ENCODE peak calls at places on chromosome 4, in seven cellular contexts. One of them, this sample, is unnamed.

GRCh38 chr4:153468587-153468986 is 2.4 kb downstream of the TMEM131L start:
- DNase-seq in GM12865: peak
- DNase-seq in Right ventricle myocardium superior: no peak
- DNase-seq in dorsolateral prefrontal cortex: no peak
- DNase-seq in NCI-H345: no peak
- DNase-seq in NCI-H460: no peak
- DNase-seq in stimulated activated CD4-positive, alpha-beta T cell treated with anti-CD3 and anti-CD28 coated beads, Interleukin-12 subunit alpha, Interleukin-12 subunit beta, amount 100 ng/mL, for 4 hours: no peak
- DNase-seq in this sample: no peak

GRCh38 chr4:139754913-139755312 is 89.3 kb downstream of the MGST2 start:
- DNase-seq in NCI-H460: no peak
- DNase-seq in GM12865: no peak
- DNase-seq in NCI-H345: no peak
- DNase-seq in dorsolateral prefrontal cortex: no peak
- DNase-seq in Right ventricle myocardium superior: no peak
- DNase-seq in stimulated activated CD4-positive, alpha-beta T cell treated with anti-CD3 and anti-CD28 coated beads, Interleukin-12 subunit alpha, Interleukin-12 subunit beta, amount 100 ng/mL, for 4 hours: no peak
- DNase-seq in this sample: no peak

GRCh38 chr4:84167089-84167488 is 332.0 kb downstream of the NKX6-1 start:
- DNase-seq in stimulated activated CD4-positive, alpha-beta T cell treated with anti-CD3 and anti-CD28 coated beads, Interleukin-12 subunit alpha, Interleukin-12 subunit beta, amount 100 ng/mL, for 4 hours: no peak
- DNase-seq in Right ventricle myocardium superior: no peak
- DNase-seq in NCI-H345: no peak
- DNase-seq in NCI-H460: no peak
- DNase-seq in dorsolateral prefrontal cortex: no peak
- DNase-seq in GM12865: no peak
- DNase-seq in this sample: no peak

GRCh38 chr4:111323496-111323895 is 700.6 kb upstream of the PITX2 start:
- DNase-seq in NCI-H345: no peak
- DNase-seq in Right ventricle myocardium superior: no peak
- DNase-seq in stimulated activated CD4-positive, alpha-beta T cell treated with anti-CD3 and anti-CD28 coated beads, Interleukin-12 subunit alpha, Interleukin-12 subunit beta, amount 100 ng/mL, for 4 hours: no peak
- DNase-seq in GM12865: no peak
- DNase-seq in NCI-H460: no peak
- DNase-seq in dorsolateral prefrontal cortex: no peak
- DNase-seq in this sample: no peak

GRCh38 chr4:155371432-155372043 is 5.2 kb downstream of the MAP9 start:
- DNase-seq in dorsolateral prefrontal cortex: no peak
- DNase-seq in GM12865: peak
- DNase-seq in NCI-H460: peak
- DNase-seq in NCI-H345: peak
- DNase-seq in Right ventricle myocardium superior: no peak
- DNase-seq in stimulated activated CD4-positive, alpha-beta T cell treated with anti-CD3 and anti-CD28 coated beads, Interleukin-12 subunit alpha, Interleukin-12 subunit beta, amount 100 ng/mL, for 4 hours: no peak
- DNase-seq in this sample: no peak

GRCh38 chr4:76074468-76074867 is at the start of gene ART3:
- DNase-seq in GM12865: no peak
- DNase-seq in NCI-H345: no peak
- DNase-seq in stimulated activated CD4-positive, alpha-beta T cell treated with anti-CD3 and anti-CD28 coated beads, Interleukin-12 subunit alpha, Interleukin-12 subunit beta, amount 100 ng/mL, for 4 hours: no peak
- DNase-seq in dorsolateral prefrontal cortex: no peak
- DNase-seq in NCI-H460: no peak
- DNase-seq in Right ventricle myocardium superior: no peak
- DNase-seq in this sample: no peak

GRCh38 chr4:169102011-169102410 is 92.0 kb upstream of the CBR4 start:
- DNase-seq in NCI-H345: no peak
- DNase-seq in stimulated activated CD4-positive, alpha-beta T cell treated with anti-CD3 and anti-CD28 coated beads, Interleukin-12 subunit alpha, Interleukin-12 subunit beta, amount 100 ng/mL, for 4 hours: no peak
- DNase-seq in GM12865: no peak
- DNase-seq in dorsolateral prefrontal cortex: no peak
- DNase-seq in NCI-H460: no peak
- DNase-seq in Right ventricle myocardium superior: no peak
- DNase-seq in this sample: no peak

GRCh38 chr4:2829933-2830451 is 13.7 kb upstream of the ADD1 start:
- DNase-seq in dorsolateral prefrontal cortex: peak
- DNase-seq in Right ventricle myocardium superior: no peak
- DNase-seq in stimulated activated CD4-positive, alpha-beta T cell treated with anti-CD3 and anti-CD28 coated beads, Interleukin-12 subunit alpha, Interleukin-12 subunit beta, amount 100 ng/mL, for 4 hours: no peak
- DNase-seq in NCI-H460: no peak
- DNase-seq in GM12865: no peak
- DNase-seq in NCI-H345: no peak
- DNase-seq in this sample: no peak

GRCh38 chr4:81600511-81601269 is 129.0 kb upstream of the RASGEF1B start:
- DNase-seq in NCI-H345: no peak
- DNase-seq in GM12865: no peak
- DNase-seq in Right ventricle myocardium superior: peak
- DNase-seq in stimulated activated CD4-positive, alpha-beta T cell treated with anti-CD3 and anti-CD28 coated beads, Interleukin-12 subunit alpha, Interleukin-12 subunit beta, amount 100 ng/mL, for 4 hours: no peak
- DNase-seq in NCI-H460: no peak
- DNase-seq in dorsolateral prefrontal cortex: no peak
- DNase-seq in this sample: no peak

GRCh38 chr4:103400405-103400804 is 202.3 kb upstream of the CENPE start:
- DNase-seq in NCI-H345: no peak
- DNase-seq in dorsolateral prefrontal cortex: no peak
- DNase-seq in NCI-H460: no peak
- DNase-seq in Right ventricle myocardium superior: no peak
- DNase-seq in GM12865: peak
- DNase-seq in stimulated activated CD4-positive, alpha-beta T cell treated with anti-CD3 and anti-CD28 coated beads, Interleukin-12 subunit alpha, Interleukin-12 subunit beta, amount 100 ng/mL, for 4 hours: no peak
- DNase-seq in this sample: no peak

GRCh38 chr4:141391771-141392170 is 171.1 kb downstream of the ZNF330 start:
- DNase-seq in NCI-H460: no peak
- DNase-seq in dorsolateral prefrontal cortex: no peak
- DNase-seq in Right ventricle myocardium superior: no peak
- DNase-seq in NCI-H345: peak
- DNase-seq in GM12865: no peak
- DNase-seq in stimulated activated CD4-positive, alpha-beta T cell treated with anti-CD3 and anti-CD28 coated beads, Interleukin-12 subunit alpha, Interleukin-12 subunit beta, amount 100 ng/mL, for 4 hours: no peak
- DNase-seq in this sample: no peak

GRCh38 chr4:40990899-40991265 is 223.5 kb downstream of the APBB2 start:
- DNase-seq in GM12865: peak
- DNase-seq in dorsolateral prefrontal cortex: no peak
- DNase-seq in NCI-H345: no peak
- DNase-seq in NCI-H460: peak
- DNase-seq in Right ventricle myocardium superior: no peak
- DNase-seq in stimulated activated CD4-positive, alpha-beta T cell treated with anti-CD3 and anti-CD28 coated beads, Interleukin-12 subunit alpha, Interleukin-12 subunit beta, amount 100 ng/mL, for 4 hours: no peak
- DNase-seq in this sample: no peak

GRCh38 chr4:37799941-37800554 is 26.4 kb upstream of the PGM2 start:
- DNase-seq in NCI-H345: no peak
- DNase-seq in stimulated activated CD4-positive, alpha-beta T cell treated with anti-CD3 and anti-CD28 coated beads, Interleukin-12 subunit alpha, Interleukin-12 subunit beta, amount 100 ng/mL, for 4 hours: no peak
- DNase-seq in Right ventricle myocardium superior: no peak
- DNase-seq in dorsolateral prefrontal cortex: no peak
- DNase-seq in NCI-H460: no peak
- DNase-seq in GM12865: no peak
- DNase-seq in this sample: no peak

GRCh38 chr4:72006576-72006975 is 25.2 kb upstream of the NPFFR2 start:
- DNase-seq in NCI-H460: no peak
- DNase-seq in GM12865: no peak
- DNase-seq in dorsolateral prefrontal cortex: no peak
- DNase-seq in stimulated activated CD4-positive, alpha-beta T cell treated with anti-CD3 and anti-CD28 coated beads, Interleukin-12 subunit alpha, Interleukin-12 subunit beta, amount 100 ng/mL, for 4 hours: no peak
- DNase-seq in Right ventricle myocardium superior: no peak
- DNase-seq in NCI-H345: no peak
- DNase-seq in this sample: no peak

GRCh38 chr4:139955600-139955999 is 198.4 kb downstream of the MAML3 start:
- DNase-seq in NCI-H460: no peak
- DNase-seq in Right ventricle myocardium superior: no peak
- DNase-seq in dorsolateral prefrontal cortex: no peak
- DNase-seq in GM12865: no peak
- DNase-seq in stimulated activated CD4-positive, alpha-beta T cell treated with anti-CD3 and anti-CD28 coated beads, Interleukin-12 subunit alpha, Interleukin-12 subunit beta, amount 100 ng/mL, for 4 hours: no peak
- DNase-seq in NCI-H345: no peak
- DNase-seq in this sample: no peak

GRCh38 chr4:71550220-71551190 is 211.7 kb downstream of the SLC4A4 start:
- DNase-seq in NCI-H460: no peak
- DNase-seq in GM12865: no peak
- DNase-seq in Right ventricle myocardium superior: no peak
- DNase-seq in dorsolateral prefrontal cortex: no peak
- DNase-seq in stimulated activated CD4-positive, alpha-beta T cell treated with anti-CD3 and anti-CD28 coated beads, Interleukin-12 subunit alpha, Interleukin-12 subunit beta, amount 100 ng/mL, for 4 hours: no peak
- DNase-seq in NCI-H345: no peak
- DNase-seq in this sample: no peak

GRCh38 chr4:89492476-89493110 is 185.0 kb upstream of the GPRIN3 start:
- DNase-seq in GM12865: no peak
- DNase-seq in dorsolateral prefrontal cortex: no peak
- DNase-seq in NCI-H345: no peak
- DNase-seq in NCI-H460: peak
- DNase-seq in stimulated activated CD4-positive, alpha-beta T cell treated with anti-CD3 and anti-CD28 coated beads, Interleukin-12 subunit alpha, Interleukin-12 subunit beta, amount 100 ng/mL, for 4 hours: no peak
- DNase-seq in Right ventricle myocardium superior: no peak
- DNase-seq in this sample: no peak

GRCh38 chr4:65383589-65384305 is 286.5 kb downstream of the EPHA5 start:
- DNase-seq in NCI-H460: no peak
- DNase-seq in stimulated activated CD4-positive, alpha-beta T cell treated with anti-CD3 and anti-CD28 coated beads, Interleukin-12 subunit alpha, Interleukin-12 subunit beta, amount 100 ng/mL, for 4 hours: no peak
- DNase-seq in GM12865: no peak
- DNase-seq in NCI-H345: no peak
- DNase-seq in Right ventricle myocardium superior: no peak
- DNase-seq in dorsolateral prefrontal cortex: no peak
- DNase-seq in this sample: peak

GRCh38 chr4:117331817-117332216 is 246.4 kb upstream of the TRAM1L1 start:
- DNase-seq in Right ventricle myocardium superior: no peak
- DNase-seq in stimulated activated CD4-positive, alpha-beta T cell treated with anti-CD3 and anti-CD28 coated beads, Interleukin-12 subunit alpha, Interleukin-12 subunit beta, amount 100 ng/mL, for 4 hours: no peak
- DNase-seq in NCI-H460: no peak
- DNase-seq in GM12865: no peak
- DNase-seq in dorsolateral prefrontal cortex: no peak
- DNase-seq in NCI-H345: no peak
- DNase-seq in this sample: no peak

GRCh38 chr4:74618659-74619058 is 173.7 kb downstream of the AREG start:
- DNase-seq in Right ventricle myocardium superior: no peak
- DNase-seq in dorsolateral prefrontal cortex: no peak
- DNase-seq in NCI-H460: no peak
- DNase-seq in stimulated activated CD4-positive, alpha-beta T cell treated with anti-CD3 and anti-CD28 coated beads, Interleukin-12 subunit alpha, Interleukin-12 subunit beta, amount 100 ng/mL, for 4 hours: no peak
- DNase-seq in GM12865: no peak
- DNase-seq in NCI-H345: no peak
- DNase-seq in this sample: no peak

GRCh38 chr4:95867919-95868318 is 28.0 kb downstream of the PDHA2 start:
- DNase-seq in GM12865: no peak
- DNase-seq in stimulated activated CD4-positive, alpha-beta T cell treated with anti-CD3 and anti-CD28 coated beads, Interleukin-12 subunit alpha, Interleukin-12 subunit beta, amount 100 ng/mL, for 4 hours: no peak
- DNase-seq in NCI-H460: no peak
- DNase-seq in Right ventricle myocardium superior: no peak
- DNase-seq in NCI-H345: peak
- DNase-seq in dorsolateral prefrontal cortex: no peak
- DNase-seq in this sample: no peak

GRCh38 chr4:108749119-108749518 is 13.7 kb downstream of the ETNPPL start:
- DNase-seq in stimulated activated CD4-positive, alpha-beta T cell treated with anti-CD3 and anti-CD28 coated beads, Interleukin-12 subunit alpha, Interleukin-12 subunit beta, amount 100 ng/mL, for 4 hours: no peak
- DNase-seq in dorsolateral prefrontal cortex: no peak
- DNase-seq in Right ventricle myocardium superior: no peak
- DNase-seq in NCI-H460: no peak
- DNase-seq in NCI-H345: no peak
- DNase-seq in GM12865: no peak
- DNase-seq in this sample: no peak

GRCh38 chr4:172515266-172515879 is 653.2 kb upstream of the GALNT7 start:
- DNase-seq in NCI-H460: no peak
- DNase-seq in NCI-H345: no peak
- DNase-seq in stimulated activated CD4-positive, alpha-beta T cell treated with anti-CD3 and anti-CD28 coated beads, Interleukin-12 subunit alpha, Interleukin-12 subunit beta, amount 100 ng/mL, for 4 hours: no peak
- DNase-seq in Right ventricle myocardium superior: no peak
- DNase-seq in dorsolateral prefrontal cortex: no peak
- DNase-seq in GM12865: no peak
- DNase-seq in this sample: no peak